ENCODE peak calls at places on chromosomes 11 and 22, in four cellular contexts. J, X, O and Q are unnamed samples.

GRCh38 chr11:66015936-66016792 is 4.4 kb downstream of the CST6 start:
- DNase-seq in O (no peak), J (no peak), X (no peak), Q (no peak)

GRCh38 chr22:19598054-19598855 is 74.0 kb upstream of the CLDN5 start:
- DNase-seq in X (peak), O (no peak), J (no peak), Q (no peak)

GRCh38 chr11:56714206-56714605 is 15.3 kb downstream of the OR9G1 start:
- DNase-seq in X (no peak), O (no peak), J (no peak), Q (no peak)

GRCh38 chr22:39519681-39520053 is 695 bp upstream of the ATF4 start:
- DNase-seq in X (no peak), J (no peak), O (no peak), Q (peak)

GRCh38 chr11:44524751-44525171 is 40.7 kb upstream of the CD82 start:
- DNase-seq in O (no peak), J (no peak), X (no peak), Q (no peak)

GRCh38 chr22:44012172-44012571 is 11.9 kb upstream of the PARVB start:
- DNase-seq in J (no peak), O (no peak), X (no peak), Q (no peak)

GRCh38 chr11:58391879-58392278 is 14.8 kb downstream of the OR5B3 start:
- DNase-seq in X (no peak), O (no peak), J (no peak), Q (no peak)

GRCh38 chr11:72745511-72745910 is 6.7 kb downstream of the ARAP1 start:
- DNase-seq in X (no peak), O (no peak), J (no peak), Q (no peak)

GRCh38 chr11:112537846-112538330 is 277.2 kb upstream of the PLET1 start:
- DNase-seq in J (no peak), X (no peak), O (no peak), Q (no peak)

GRCh38 chr11:119168471-119169271 is at the start of gene NLRX1:
- DNase-seq in O (peak), J (peak), X (peak), Q (peak)

GRCh38 chr11:61176446-61176845 is 15.2 kb upstream of the VPS37C start:
- DNase-seq in J (no peak), X (no peak), O (no peak), Q (no peak)